ENCODE peak calls at places on chromosomes 12 and 14, in four cellular contexts. F is HCT116, Z is breast epithelium, Q is IMR-90. O is an unnamed sample.

GRCh38 chr12:76943004-76943403 is 64.2 kb upstream of the CSRP2 start:
- DNase-seq in Q (no peak), Z (no peak), F (no peak), O (no peak)

GRCh38 chr12:69655616-69656336 is 43.3 kb downstream of the BEST3 start:
- DNase-seq in Z (no peak), Q (peak), F (no peak), O (peak)

GRCh38 chr12:120015313-120015712 is 26.3 kb downstream of the BICDL1 start:
- DNase-seq in Z (no peak), Q (no peak), F (no peak), O (no peak)

GRCh38 chr12:108696111-108696995 is 35.0 kb downstream of the CORO1C start:
- DNase-seq in Z (no peak), F (no peak), Q (peak), O (peak)

GRCh38 chr14:71582705-71583104 is 349.5 kb upstream of the RGS6 start:
- DNase-seq in Q (peak), Z (no peak), F (no peak), O (no peak)

GRCh38 chr12:27107976-27108375 is 25.6 kb upstream of the C12orf71 start:
- DNase-seq in Q (no peak), Z (no peak), F (no peak), O (no peak)

GRCh38 chr12:27462851-27463250 is 16.3 kb downstream of the SMCO2 start:
- DNase-seq in Q (no peak), Z (no peak), F (no peak), O (no peak)

GRCh38 chr12:130686511-130686981 is 29.6 kb downstream of the RIMBP2 start:
- DNase-seq in Q (no peak), F (no peak), Z (no peak), O (no peak)

GRCh38 chr12:113647048-113647447 is 175.4 kb upstream of the LHX5 start:
- DNase-seq in Z (no peak), F (peak), Q (no peak), O (no peak)

GRCh38 chr12:124786065-124786964 is 77.3 kb downstream of the SCARB1 start:
- DNase-seq in Z (peak), F (no peak), Q (peak), O (peak)

GRCh38 chr14:34212574-34212973 is 249.5 kb downstream of the SPTSSA start:
- DNase-seq in F (no peak), Z (no peak), Q (no peak), O (no peak)

GRCh38 chr12:110006115-110006514 is 6.9 kb downstream of the ANKRD13A start:
- DNase-seq in F (no peak), Q (no peak), Z (no peak), O (no peak)

GRCh38 chr14:102363182-102363952 is 626 bp downstream of the TECPR2 start:
- DNase-seq in Q (peak), F (no peak), Z (no peak), O (peak)

GRCh38 chr12:121121805-121122204 is 10.9 kb upstream of the P2RX7 start:
- DNase-seq in F (no peak), Z (no peak), Q (no peak), O (no peak)

GRCh38 chr14:66359500-66359899 is 126.7 kb upstream of the CCDC196 start:
- DNase-seq in Q (peak), F (peak), Z (no peak), O (no peak)

GRCh38 chr12:112005419-112006395 is 7.3 kb downstream of the TMEM116 start:
- DNase-seq in Z (peak), Q (peak), F (peak), O (no peak)

GRCh38 chr14:69052181-69052601 is 73.1 kb upstream of the ACTN1 start:
- DNase-seq in Q (no peak), Z (no peak), F (no peak), O (no peak)

GRCh38 chr12:94841171-94841570 is 162.3 kb downstream of the NDUFA12 start:
- DNase-seq in Q (no peak), F (no peak), Z (no peak), O (no peak)

GRCh38 chr12:93793983-93794382 is 116.8 kb downstream of the CRADD start:
- DNase-seq in Z (no peak), Q (peak), F (no peak), O (no peak)

GRCh38 chr14:105690671-105691070 is 164.3 kb downstream of the TMEM121 start:
- DNase-seq in Q (no peak), Z (no peak), F (no peak), O (no peak)

DNA sequence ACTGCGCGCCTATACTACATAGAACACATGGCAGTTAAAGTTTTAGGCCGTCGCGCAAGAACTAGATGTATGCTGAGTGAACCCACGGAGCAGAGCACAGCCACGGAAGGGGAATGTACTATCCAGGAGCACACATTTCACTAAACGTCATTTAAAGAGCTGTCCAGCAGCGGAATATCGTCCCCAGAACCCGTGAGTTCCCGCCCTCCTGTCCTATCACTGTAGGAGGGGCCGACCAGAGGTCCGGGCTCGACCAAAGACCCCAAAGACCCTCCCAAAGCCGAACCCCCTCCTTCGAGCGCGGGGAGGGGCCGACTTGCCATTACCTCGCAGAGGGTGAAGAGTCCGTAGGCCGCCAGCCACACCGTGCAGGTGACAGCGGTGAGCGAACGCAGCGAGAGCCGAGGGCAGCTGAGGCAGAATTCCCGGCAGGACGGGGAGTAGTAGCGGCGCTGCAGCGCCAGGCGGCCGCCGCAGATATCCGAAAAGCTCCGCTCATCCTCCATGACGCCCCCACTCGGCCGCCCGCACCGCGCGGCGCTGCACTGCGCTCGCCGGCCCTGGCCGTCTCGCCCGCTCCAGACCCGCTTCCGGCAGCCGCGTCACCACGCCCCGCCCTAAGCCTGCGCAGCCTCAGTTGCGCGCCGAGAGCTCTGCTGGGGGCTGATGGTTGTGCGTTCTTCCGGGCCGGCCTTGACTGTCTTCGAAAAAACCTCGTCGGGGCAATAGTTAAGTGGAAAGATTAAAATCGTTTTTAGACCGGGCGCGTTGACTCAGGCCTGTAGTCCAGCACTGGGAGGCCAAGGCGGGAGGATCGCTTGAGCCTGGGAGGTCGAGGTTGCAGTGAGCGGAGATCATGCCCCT is at the start of gene PIGH:
- DNase-seq in Z (peak), Q (peak), F (peak), O (peak)
- TF ChIP-seq POLR2A in Z (peak), Q (no peak), F (peak), O (peak)

GRCh38 chr14:89139404-89140247 is 277.4 kb downstream of the FOXN3 start:
- DNase-seq in F (no peak), Q (no peak), Z (no peak), O (no peak)

GRCh38 chr14:89136587-89136986 is 280.4 kb downstream of the FOXN3 start:
- DNase-seq in Q (no peak), F (no peak), Z (no peak), O (no peak)

GRCh38 chr14:89134640-89135039 is 282.4 kb downstream of the FOXN3 start:
- DNase-seq in F (no peak), Q (no peak), Z (no peak), O (no peak)

GRCh38 chr14:89138846-89139245 is 278.2 kb downstream of the FOXN3 start:
- DNase-seq in Q (no peak), F (no peak), Z (no peak), O (no peak)

GRCh38 chr14:89137514-89138163 is 279.4 kb downstream of the FOXN3 start:
- DNase-seq in F (peak), Q (peak), Z (peak), O (peak)
- TF ChIP-seq POLR2A in F (no peak), Q (no peak), Z (no peak), O (no peak)

DNA sequence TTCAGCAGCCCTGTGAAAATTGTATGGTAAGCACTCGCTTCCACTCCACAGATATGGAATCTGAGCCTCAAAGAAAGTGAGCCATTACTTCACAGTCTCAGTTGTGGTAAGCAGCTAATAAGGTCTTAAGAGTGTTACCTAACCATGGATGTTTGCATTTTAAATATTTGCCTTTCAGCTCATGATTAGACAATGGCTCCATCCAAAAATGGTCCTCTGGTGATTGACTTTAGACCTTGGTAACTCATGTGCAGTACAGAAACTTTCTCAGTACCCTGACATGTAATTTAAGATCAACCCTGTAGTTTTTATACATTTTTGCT is 1.8 kb downstream of the A2M start:
- DNase-seq in Q (no peak), F (no peak), Z (no peak), O (no peak)
- TF ChIP-seq POLR2A in Q (no peak), F (no peak), Z (no peak), O (no peak)

GRCh38 chr14:23301969-23302289 is 730 bp downstream of the PPP1R3E start:
- DNase-seq in Z (no peak), F (no peak), Q (no peak), O (no peak)

GRCh38 chr14:23302290-23303225 is at the start of gene PPP1R3E:
- DNase-seq in Z (no peak), Q (peak), F (no peak), O (peak)

GRCh38 chr14:23300687-23301223 is 1.9 kb downstream of the PPP1R3E start:
- DNase-seq in Q (peak), F (no peak), Z (no peak), O (peak)

GRCh38 chr14:23299986-23300686 is 2.5 kb downstream of the PPP1R3E start:
- DNase-seq in F (no peak), Z (no peak), Q (no peak), O (no peak)

GRCh38 chr14:23301288-23301968 is 1.2 kb downstream of the PPP1R3E start:
- DNase-seq in Z (peak), Q (peak), F (peak), O (peak)
- TF ChIP-seq POLR2A in Z (peak), Q (peak), F (peak), O (peak)

DNA sequence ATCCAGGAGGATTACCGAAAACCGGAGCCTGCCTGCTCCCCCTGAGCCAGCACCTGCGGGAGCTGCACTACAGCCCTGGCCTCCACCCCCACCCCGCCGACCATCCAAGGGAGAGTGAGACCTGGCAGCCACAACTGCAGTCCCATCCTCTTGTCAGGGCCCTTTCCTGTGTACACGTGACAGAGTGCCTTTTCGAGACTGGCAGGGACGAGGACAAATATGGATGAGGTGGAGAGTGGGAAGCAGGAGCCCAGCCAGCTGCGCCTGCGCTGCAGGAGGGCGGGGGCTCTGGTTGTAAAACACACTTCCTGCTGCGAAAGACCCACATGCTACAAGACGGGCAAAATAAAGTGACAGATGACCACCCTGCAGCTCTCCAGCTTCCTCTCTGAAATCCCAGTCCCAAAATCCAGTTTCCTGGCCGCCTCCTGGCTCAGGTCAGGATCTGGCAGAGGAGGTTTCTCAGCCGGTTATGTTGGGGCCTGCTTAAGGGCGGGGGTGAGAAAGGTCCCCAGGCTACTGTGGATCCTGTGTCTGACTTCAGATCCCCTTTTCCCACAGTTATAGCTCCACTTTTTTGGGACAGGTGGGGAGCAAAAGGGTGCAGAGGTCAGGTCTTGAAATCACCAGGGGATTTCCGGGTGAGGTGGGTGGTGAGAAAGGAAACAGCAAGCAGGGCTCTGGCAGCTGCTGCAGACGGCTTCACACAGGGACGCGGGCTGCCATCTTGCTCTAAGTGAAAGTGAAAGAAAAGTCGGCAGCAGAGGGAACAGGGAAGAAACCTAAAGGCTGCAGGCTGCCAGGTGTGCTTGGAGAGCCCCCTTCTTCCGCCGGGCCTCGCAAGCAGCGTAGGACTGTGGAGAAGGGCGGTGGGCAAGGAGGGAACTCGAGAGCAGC is at the start of gene TAPBPL:
- DNase-seq in Z (peak), F (no peak), Q (peak), O (peak)
- TF ChIP-seq POLR2A in Z (no peak), F (no peak), Q (peak), O (peak)

GRCh38 chr14:49598182-49598478 is 610 bp upstream of the LRR1 start:
- DNase-seq in F (no peak), Z (no peak), Q (no peak), O (no peak)

GRCh38 chr14:49593016-49593415 is 5.7 kb upstream of the LRR1 start:
- DNase-seq in Z (no peak), Q (peak), F (no peak), O (no peak)

GRCh38 chr14:49594347-49595089 is 4.2 kb upstream of the LRR1 start:
- DNase-seq in F (no peak), Z (no peak), Q (peak), O (no peak)

GRCh38 chr14:49598479-49599301 is at the start of gene LRR1:
- DNase-seq in F (peak), Z (peak), Q (peak), O (peak)
- TF ChIP-seq POLR2A in F (peak), Z (no peak), Q (peak), O (peak)

GRCh38 chr12:96400631-96401060 is 407 bp upstream of the CDK17 start:
- DNase-seq in Q (peak), Z (no peak), F (no peak), O (no peak)
- TF ChIP-seq POLR2A in Q (no peak), Z (no peak), F (no peak), O (no peak)

GRCh38 chr12:1916396-1917171 is 1.9 kb downstream of the CACNA2D4 start:
- DNase-seq in Z (no peak), F (no peak), Q (no peak), O (no peak)

GRCh38 chr12:1917172-1918070 is 1.0 kb downstream of the CACNA2D4 start:
- DNase-seq in Q (no peak), Z (no peak), F (no peak), O (no peak)

GRCh38 chr12:1913377-1914115 is 4.9 kb downstream of the CACNA2D4 start:
- DNase-seq in Q (no peak), F (no peak), Z (peak), O (no peak)

GRCh38 chr12:1914116-1914911 is 4.1 kb downstream of the CACNA2D4 start:
- DNase-seq in Z (peak), F (no peak), Q (no peak), O (no peak)

DNA sequence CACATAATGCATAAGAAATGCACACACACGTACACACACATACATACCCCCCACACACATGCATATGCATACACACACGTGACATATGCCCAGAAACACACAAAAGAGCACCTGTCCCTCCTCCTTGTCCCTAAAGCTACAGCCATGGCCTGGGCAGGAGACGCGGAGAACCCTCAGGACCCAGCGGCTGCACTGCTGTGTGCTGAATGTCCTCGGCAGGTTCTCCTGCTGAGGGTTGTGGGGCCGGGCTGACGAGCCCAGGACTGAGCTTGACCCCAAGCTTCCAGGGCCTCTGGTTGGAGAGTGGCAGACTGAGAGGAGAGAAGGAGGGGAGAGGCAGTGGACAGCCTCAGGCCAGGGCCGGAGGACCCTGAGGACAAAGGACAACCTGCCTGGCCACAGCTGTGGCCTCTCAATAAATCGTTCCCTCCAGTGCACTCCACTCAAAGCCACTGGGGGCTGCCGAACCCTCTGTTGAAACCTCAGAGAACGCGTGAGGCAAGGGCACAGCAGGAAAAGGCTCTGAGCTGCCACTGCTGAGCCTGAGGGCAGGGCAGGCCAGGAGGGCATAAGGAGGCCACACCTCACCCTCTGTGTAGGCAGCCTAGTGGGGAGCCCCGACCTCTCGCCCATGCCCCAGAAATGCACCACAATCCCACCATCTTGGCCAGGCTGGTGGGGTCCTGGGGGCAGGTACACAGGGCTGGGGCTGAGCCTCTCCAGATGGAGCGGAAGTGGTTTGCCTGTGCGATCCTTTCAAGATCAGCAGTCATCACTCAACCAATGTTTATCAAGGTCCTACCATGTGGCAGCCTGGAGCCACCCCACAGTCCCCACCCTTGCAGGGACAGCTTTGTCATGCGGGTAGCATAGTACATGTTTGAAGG is 3.1 kb downstream of the CACNA2D4 start:
- DNase-seq in F (no peak), Q (no peak), Z (peak), O (no peak)
- TF ChIP-seq POLR2A in F (no peak), Q (no peak), Z (no peak), O (no peak)